ENCODE peak calls at places on chromosome 17, in six cellular contexts. A is astrocyte, U is GDM1, Z is psoas muscle, W is GM04504, D is SK-N-SH. N is an unnamed sample.

GRCh38 chr17:59067756-59068155 is 38.9 kb downstream of the TRIM37 start:
- DNase-seq in W (no peak), D (no peak), U (no peak), Z (no peak), A (no peak), N (no peak)

GRCh38 chr17:35749560-35750412 is 3.3 kb downstream of the GAS2L2 start:
- DNase-seq in W (no peak), A (no peak), D (peak; percentile 68), Z (no peak), U (no peak), N (no peak)

GRCh38 chr17:29972277-29972676 is 30.8 kb downstream of the EFCAB5 start:
- DNase-seq in D (no peak), W (no peak), Z (no peak), A (no peak), U (no peak), N (no peak)

GRCh38 chr17:1989135-1989534 is 36.0 kb downstream of the RTN4RL1 start:
- DNase-seq in U (no peak), Z (peak; percentile 40), A (peak; percentile 85), D (no peak), W (peak; percentile 93), N (peak; percentile 91)

GRCh38 chr17:60361889-60362288 is 30.0 kb downstream of the USP32 start:
- DNase-seq in U (no peak), A (no peak), Z (no peak), W (no peak), D (no peak), N (no peak)

GRCh38 chr17:83192161-83192788 is 112.9 kb downstream of the METRNL start:
- DNase-seq in D (no peak), Z (peak; percentile 61), A (no peak), U (no peak), W (no peak), N (peak; percentile 58)

GRCh38 chr17:35368086-35368824 is 5.2 kb downstream of the SLFN11 start:
- DNase-seq in A (no peak), D (no peak), U (peak; percentile 77), Z (no peak), W (no peak), N (no peak)

GRCh38 chr17:48195910-48196309 is 88.3 kb downstream of the SNX11 start:
- DNase-seq in A (no peak), D (no peak), U (no peak), Z (no peak), W (no peak), N (no peak)

GRCh38 chr17:82898976-82899514 is 59.2 kb upstream of the ZNF750 start:
- DNase-seq in A (no peak), W (no peak), D (peak; percentile 63), Z (no peak), U (no peak), N (no peak)